ENCODE peak calls at places on chromosomes 2 and 18, in six cellular contexts. W, F, R, K, B and Z are unnamed samples.

GRCh38 chr2:205465791-205466190 is 216.5 kb upstream of the NRP2 start:
- DNase-seq in R (no peak), F (no peak), K (no peak), W (no peak), B (no peak), Z (no peak)

GRCh38 chr2:191404568-191404991 is 159.4 kb downstream of the MYO1B start:
- DNase-seq in F (no peak), W (no peak), K (no peak), R (no peak), B (peak), Z (no peak)

GRCh38 chr2:136131484-136131960 is 13.6 kb upstream of the CXCR4 start:
- DNase-seq in F (no peak), R (no peak), K (no peak), B (no peak), W (no peak), Z (no peak)

GRCh38 chr2:102061962-102062795 is 70.4 kb downstream of the IL1R2 start:
- DNase-seq in B (peak), W (no peak), F (peak), R (no peak), K (no peak), Z (no peak)

GRCh38 chr18:35139517-35139916 is 98.3 kb downstream of the MAPRE2 start:
- DNase-seq in W (no peak), K (no peak), B (no peak), R (no peak), F (no peak), Z (no peak)

GRCh38 chr2:198913394-198914152 is 544.2 kb downstream of the SATB2 start:
- DNase-seq in F (no peak), K (no peak), R (no peak), B (no peak), W (no peak), Z (no peak)

GRCh38 chr2:64260817-64261216 is 116.6 kb upstream of the PELI1 start:
- DNase-seq in F (no peak), B (no peak), K (no peak), W (no peak), R (no peak), Z (no peak)

GRCh38 chr2:112959109-112959591 is 18.7 kb upstream of the IL36G start:
- DNase-seq in R (no peak), K (no peak), W (no peak), B (no peak), F (no peak), Z (no peak)

GRCh38 chr2:37676274-37676673 is 4.8 kb upstream of the CDC42EP3 start:
- DNase-seq in F (peak), R (no peak), W (no peak), K (no peak), B (no peak), Z (peak)

GRCh38 chr18:49677762-49678398 is 116.0 kb downstream of the LIPG start:
- DNase-seq in B (no peak), F (no peak), K (no peak), W (no peak), R (no peak), Z (peak)

GRCh38 chr2:189142893-189143759 is 36.4 kb downstream of the COL5A2 start:
- DNase-seq in K (no peak), R (no peak), W (no peak), B (no peak), F (no peak), Z (no peak)

GRCh38 chr18:29172151-29173015 is 995.5 kb upstream of the CDH2 start:
- DNase-seq in K (no peak), F (no peak), B (peak), R (no peak), W (no peak), Z (no peak)

GRCh38 chr2:3151153-3151918 is 226.3 kb downstream of the EIPR1 start:
- DNase-seq in W (peak), B (no peak), R (no peak), F (no peak), K (no peak), Z (peak)

GRCh38 chr2:142574388-142574787 is 303.1 kb upstream of the KYNU start:
- DNase-seq in R (no peak), K (no peak), W (no peak), F (no peak), B (no peak), Z (no peak)

GRCh38 chr2:199659207-199659606 is 191.8 kb downstream of the FTCDNL1 start:
- DNase-seq in R (no peak), K (peak), B (peak), F (no peak), W (peak), Z (no peak)

GRCh38 chr2:231604101-231604684 is 11.5 kb downstream of the TEX44 start:
- DNase-seq in W (peak), F (no peak), B (no peak), R (peak), K (peak), Z (peak)

GRCh38 chr2:217070043-217070430 is 210.2 kb upstream of the TNP1 start:
- DNase-seq in F (no peak), W (no peak), B (no peak), K (no peak), R (no peak), Z (no peak)

GRCh38 chr18:69795785-69796184 is 151.9 kb downstream of the CD226 start:
- DNase-seq in W (no peak), F (peak), B (no peak), R (no peak), K (no peak), Z (no peak)